ENCODE peak calls at places on chromosomes 13 and 19, in five cellular contexts. One of them, this sample, is unnamed.

GRCh38 chr13:30165071-30165470 is 142.3 kb downstream of the KATNAL1 start:
- DNase-seq in tibial nerve: no peak
- DNase-seq in T-helper 2 cell: no peak
- DNase-seq in cardiac muscle cell: no peak
- DNase-seq in brain pericyte: no peak
- DNase-seq in this sample: no peak

GRCh38 chr13:21343659-21344058 is 115.4 kb downstream of the ZDHHC20 start:
- DNase-seq in tibial nerve: no peak
- DNase-seq in T-helper 2 cell: no peak
- DNase-seq in cardiac muscle cell: no peak
- DNase-seq in brain pericyte: no peak
- DNase-seq in this sample: no peak

GRCh38 chr13:31046711-31047279 is 114.3 kb downstream of the TEX26 start:
- DNase-seq in tibial nerve: no peak
- DNase-seq in T-helper 2 cell: no peak
- DNase-seq in cardiac muscle cell: peak
- DNase-seq in brain pericyte: no peak
- DNase-seq in this sample: no peak

GRCh38 chr13:48125794-48126228 is 30.9 kb upstream of the MED4 start:
- DNase-seq in tibial nerve: peak
- DNase-seq in brain pericyte: no peak
- DNase-seq in cardiac muscle cell: peak
- DNase-seq in T-helper 2 cell: no peak
- DNase-seq in this sample: no peak

GRCh38 chr19:6374179-6374709 is 1.5 kb downstream of the PSPN start:
- DNase-seq in T-helper 2 cell: no peak
- DNase-seq in cardiac muscle cell: no peak
- DNase-seq in brain pericyte: no peak
- DNase-seq in tibial nerve: no peak
- DNase-seq in this sample: no peak

GRCh38 chr13:78993792-78994191 is 334.8 kb upstream of the OBI1 start:
- DNase-seq in tibial nerve: no peak
- DNase-seq in brain pericyte: no peak
- DNase-seq in T-helper 2 cell: no peak
- DNase-seq in cardiac muscle cell: no peak
- DNase-seq in this sample: no peak

GRCh38 chr13:52414963-52415362 is 9.0 kb upstream of the THSD1 start:
- DNase-seq in brain pericyte: no peak
- DNase-seq in T-helper 2 cell: no peak
- DNase-seq in tibial nerve: no peak
- DNase-seq in cardiac muscle cell: no peak
- DNase-seq in this sample: no peak

GRCh38 chr13:110280231-110280813 is 26.6 kb downstream of the COL4A1 start:
- DNase-seq in cardiac muscle cell: no peak
- DNase-seq in T-helper 2 cell: no peak
- DNase-seq in brain pericyte: no peak
- DNase-seq in tibial nerve: no peak
- DNase-seq in this sample: no peak

GRCh38 chr13:31982540-31982939 is 49.0 kb upstream of the FRY start:
- DNase-seq in T-helper 2 cell: no peak
- DNase-seq in cardiac muscle cell: no peak
- DNase-seq in brain pericyte: peak
- DNase-seq in tibial nerve: peak
- DNase-seq in this sample: peak